ENCODE peak calls at places on chromosome 11, in ten cellular contexts. Y is PC-3, X is GM23248, S is OCI-LY7, J is SK-N-SH, F is GM23338, Z is hepatocyte, G is HCT116, L is MM.1S, W is PC-9. D is an unnamed sample.

GRCh38 chr11:19910931-19911330 is 198.3 kb downstream of the NAV2 start:
- DNase-seq in F (no peak), Y (no peak), S (no peak), W (no peak), J (no peak), Z (no peak), L (no peak), G (no peak), X (no peak), D (no peak)

GRCh38 chr11:13051257-13051656 is 42.1 kb downstream of the RASSF10 start:
- DNase-seq in X (peak; percentile 63), G (no peak), S (no peak), F (no peak), L (no peak), Z (no peak), Y (peak; percentile 46), J (no peak), W (peak; percentile 40), D (no peak)

GRCh38 chr11:1703146-1703545 is 6.2 kb downstream of the KRTAP5-6 start:
- DNase-seq in L (no peak), W (no peak), S (no peak), F (no peak), J (no peak), G (no peak), Z (no peak), X (no peak), Y (no peak), D (no peak)

GRCh38 chr11:127412722-127413121 is 412.2 kb upstream of the KIRREL3 start:
- DNase-seq in Y (no peak), Z (no peak), J (no peak), X (no peak), S (no peak), W (no peak), L (no peak), G (no peak), F (no peak), D (no peak)

GRCh38 chr11:33912405-33913361 is 20.8 kb upstream of the LMO2 start:
- DNase-seq in Z (peak; percentile 55), L (no peak), G (peak; percentile 10), S (no peak), W (peak; percentile 83), F (no peak), Y (peak; percentile 83), J (no peak), X (peak; percentile 96), D (peak; percentile 62)

GRCh38 chr11:119933584-119933983 is 204.3 kb downstream of the TRIM29 start:
- DNase-seq in L (no peak), X (no peak), G (no peak), W (no peak), Y (no peak), F (no peak), Z (no peak), S (no peak), J (no peak), D (no peak)

GRCh38 chr11:88431675-88432341 is 94.3 kb upstream of the CTSC start:
- DNase-seq in W (peak; percentile 65), Y (peak; percentile 69), F (no peak), J (peak; percentile 3), G (no peak), L (no peak), S (no peak), Z (no peak), X (no peak), D (no peak)

GRCh38 chr11:16591157-16591556 is 147.3 kb upstream of the C11orf58 start:
- DNase-seq in L (no peak), Y (no peak), F (no peak), X (no peak), Z (no peak), G (no peak), J (no peak), S (no peak), W (no peak), D (no peak)

GRCh38 chr11:74010306-74010981 is 1.6 kb upstream of the UCP3 start:
- DNase-seq in Y (no peak), F (no peak), J (no peak), W (no peak), Z (no peak), S (no peak), L (no peak), X (no peak), G (no peak), D (no peak)

GRCh38 chr11:100849914-100850235 is 162.8 kb downstream of the ARHGAP42 start:
- DNase-seq in Z (no peak), G (no peak), W (no peak), Y (no peak), J (no peak), L (no peak), S (no peak), F (no peak), X (peak; percentile 13), D (no peak)

GRCh38 chr11:7869467-7869866 is 61.6 kb downstream of the OR10A6 start:
- DNase-seq in Z (no peak), L (no peak), X (no peak), Y (no peak), G (no peak), S (no peak), F (no peak), J (no peak), W (no peak), D (no peak)

GRCh38 chr11:40027737-40028136 is 1431.7 kb downstream of the LRRC4C start:
- DNase-seq in L (peak; percentile 40), J (no peak), F (no peak), S (no peak), G (no peak), X (no peak), Y (no peak), Z (no peak), W (no peak), D (no peak)

GRCh38 chr11:27416568-27417176 is 53.7 kb upstream of the CCDC34 start:
- DNase-seq in L (no peak), F (no peak), S (no peak), X (no peak), G (no peak), Y (peak; percentile 75), W (peak; percentile 39), J (no peak), Z (no peak), D (no peak)

GRCh38 chr11:27421819-27422494 is 50.6 kb downstream of the LGR4 start:
- DNase-seq in Z (no peak), Y (no peak), W (no peak), X (peak; percentile 52), G (no peak), L (no peak), J (no peak), F (no peak), S (no peak), D (no peak)

GRCh38 chr11:27420722-27421572 is 51.6 kb downstream of the LGR4 start:
- DNase-seq in S (no peak), Y (no peak), G (no peak), F (no peak), J (no peak), W (no peak), L (no peak), Z (no peak), X (no peak), D (no peak)

GRCh38 chr11:27423125-27423524 is 49.5 kb downstream of the LGR4 start:
- DNase-seq in J (no peak), L (no peak), W (peak; percentile 55), F (peak; percentile 43), S (no peak), Y (no peak), X (peak; percentile 90), G (no peak), Z (peak; percentile 62), D (no peak)

GRCh38 chr11:27420217-27420616 is 52.4 kb downstream of the LGR4 start:
- DNase-seq in S (no peak), W (no peak), Z (no peak), Y (no peak), G (no peak), L (no peak), X (no peak), F (no peak), J (no peak), D (no peak)
- H3K9me2 ChIP-seq in S (no peaks in the 10 kb centered on the region), W (no peaks in the 10 kb centered on the region), Z (no peaks in the 10 kb centered on the region), Y (no peaks in the 10 kb centered on the region), G (no peaks in the 10 kb centered on the region), L (no peaks in the 10 kb centered on the region), X (no peaks in the 10 kb centered on the region), F (no peaks in the 10 kb centered on the region), J (no peaks in the 10 kb centered on the region), D (no peaks in the 10 kb centered on the region)

GRCh38 chr11:78809931-78810481 is 235.3 kb upstream of the NARS2 start:
- DNase-seq in J (peak; percentile 45), Z (peak; percentile 72), W (no peak), L (no peak), Y (no peak), G (no peak), S (no peak), F (no peak), X (no peak), D (no peak)
- H3K27ac ChIP-seq in J (peak overlapping the region; percentile 80), Z (peak overlapping the region; percentile 90), W (no peak overlapping the region), L (no peak overlapping the region), Y (peak overlapping the region; percentile 35), G (no peak overlapping the region), S (no peak overlapping the region), F (no peak overlapping the region), X (no peak overlapping the region), D (no peak overlapping the region)

DNA sequence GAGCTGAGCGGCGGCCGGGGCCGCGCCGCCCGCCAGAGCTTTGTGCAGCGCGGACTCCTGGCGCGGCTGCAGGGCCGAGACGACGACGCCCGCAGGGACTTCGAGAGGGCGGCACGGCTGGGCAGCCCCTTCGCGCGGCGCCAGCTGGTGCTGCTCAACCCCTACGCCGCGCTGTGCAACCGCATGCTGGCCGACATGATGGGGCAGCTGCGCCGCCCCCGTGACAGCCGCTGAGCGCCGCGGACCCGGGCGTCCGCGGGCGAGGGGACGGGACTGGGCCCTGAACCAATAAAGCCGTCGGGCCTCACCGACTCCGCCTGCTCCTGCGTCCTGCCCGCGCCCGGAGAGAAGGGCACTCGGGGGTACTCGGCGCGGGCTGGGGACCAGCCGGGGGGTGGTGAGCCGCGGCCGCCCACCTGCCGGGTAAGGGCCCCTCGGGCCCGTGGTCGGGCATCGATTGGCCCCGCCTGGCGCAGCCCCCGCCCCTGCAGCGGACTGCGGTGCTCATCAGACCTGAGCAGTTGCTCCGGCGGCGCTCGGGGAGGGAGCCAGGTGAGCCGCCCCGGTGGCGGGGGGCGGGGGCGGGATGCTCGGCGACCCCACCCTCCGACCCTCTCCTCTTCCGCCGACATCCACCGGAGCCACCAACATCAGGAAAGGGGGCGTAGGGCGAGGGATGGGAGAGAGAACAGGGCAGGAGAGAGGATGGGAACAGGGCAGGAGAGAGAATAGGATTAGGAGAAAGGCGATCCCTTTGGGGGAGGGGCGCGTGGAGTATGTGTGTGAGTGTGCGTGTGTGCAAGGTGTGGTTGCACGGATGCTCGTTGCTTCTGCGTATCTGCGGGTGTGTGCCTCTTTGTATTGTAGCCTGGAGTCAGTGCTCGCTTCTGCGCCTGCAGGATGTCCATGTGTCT is at the start of gene TMEM25:
- DNase-seq in W (no peak), X (peak; percentile 64), F (peak; percentile 86), G (no peak), Z (peak; percentile 86), J (peak; percentile 96), Y (peak; percentile 79), S (peak; percentile 82), L (peak; percentile 12), D (peak; percentile 76)
- H2AFZ ChIP-seq in W (peak within 1 kb of the TSS; percentile 79), X (peak within 1 kb of the TSS; percentile 84), F (peak within 1 kb of the TSS; percentile 99), G (peak within 1 kb of the TSS; percentile 45), Z (peak within 1 kb of the TSS; percentile 96), J (peak within 1 kb of the TSS; percentile 92), Y (peak within 1 kb of the TSS; percentile 92), S (peak within 1 kb of the TSS; percentile 86), L (peak within 1 kb of the TSS; percentile 49), D (peak within 1 kb of the TSS; percentile 36)

DNA sequence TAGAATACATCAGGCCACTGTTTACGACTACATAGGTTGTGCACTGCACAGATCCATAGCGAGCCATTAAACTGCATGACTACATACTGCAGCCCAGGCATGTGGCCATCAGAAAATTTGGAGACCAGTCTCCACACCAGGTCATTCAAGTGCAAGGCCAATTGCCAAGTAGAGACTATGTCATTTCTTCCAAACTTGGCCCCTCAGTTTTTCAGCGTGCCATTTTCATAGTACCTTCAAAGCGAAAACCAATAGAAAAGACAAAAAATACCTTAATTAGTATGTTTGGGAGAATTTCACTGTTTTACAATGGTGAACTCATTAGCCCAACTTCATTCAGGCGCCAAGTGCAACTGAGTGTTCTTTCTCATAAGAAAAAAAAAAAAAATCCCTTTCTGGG is 30.4 kb downstream of the PAMR1 start:
- DNase-seq in Z (no peak), L (no peak), J (no peak), S (no peak), X (no peak), F (no peak), Y (no peak), G (no peak), W (no peak), D (no peak)
- H3K9me2 ChIP-seq in Z (no peaks in the 10 kb centered on the region), L (no peaks in the 10 kb centered on the region), J (no peaks in the 10 kb centered on the region), S (no peaks in the 10 kb centered on the region), X (no peaks in the 10 kb centered on the region), F (no peaks in the 10 kb centered on the region), Y (no peaks in the 10 kb centered on the region), G (no peaks in the 10 kb centered on the region), W (no peaks in the 10 kb centered on the region), D (no peaks in the 10 kb centered on the region)